ENCODE peak calls at places on chromosomes 12 and 14, in eight cellular contexts. O, D, Y, J, K, B, N and V are unnamed samples.

GRCh38 chr12:10363922-10364838 is 25.7 kb downstream of the KLRK1 start:
- DNase-seq in O (no peak), D (peak; percentile 57), Y (peak; percentile 45), J (peak; percentile 69), K (peak; percentile 41), B (no peak), N (no peak), V (peak; percentile 56)

GRCh38 chr14:73935666-73936065 is 14.2 kb downstream of the FAM161B start:
- DNase-seq in O (no peak), D (no peak), Y (peak; percentile 18), J (no peak), K (no peak), B (no peak), N (peak; percentile 56), V (peak; percentile 69)

GRCh38 chr14:59126714-59127436 is 61.6 kb upstream of the DAAM1 start:
- DNase-seq in O (no peak), D (no peak), Y (peak; percentile 69), J (peak; percentile 67), K (peak; percentile 64), B (peak; percentile 48), N (peak; percentile 56), V (peak; percentile 91)

GRCh38 chr12:113537751-113538087 is 66.0 kb upstream of the LHX5 start:
- DNase-seq in O (no peak), D (no peak), Y (peak; percentile 32), J (no peak), K (no peak), B (no peak), N (no peak), V (no peak)

GRCh38 chr14:106586098-106586704 is 1059.8 kb downstream of the TMEM121 start:
- DNase-seq in O (no peak), D (no peak), Y (no peak), J (no peak), K (no peak), B (no peak), N (no peak), V (peak; percentile 87)

GRCh38 chr12:12715459-12716150 is 1.6 kb upstream of the CDKN1B start:
- DNase-seq in O (no peak), D (no peak), Y (no peak), J (peak; percentile 42), K (no peak), B (no peak), N (no peak), V (peak; percentile 47)

GRCh38 chr14:105299654-105300541 is 903 bp downstream of the BRF1 start:
- DNase-seq in O (peak; percentile 62), D (peak; percentile 48), Y (no peak), J (peak; percentile 26), K (no peak), B (peak; percentile 30), N (peak; percentile 67), V (peak; percentile 48)

GRCh38 chr12:5258498-5258897 is 173.4 kb upstream of the NTF3 start:
- DNase-seq in O (no peak), D (no peak), Y (peak; percentile 1), J (peak; percentile 66), K (peak; percentile 86), B (no peak), N (no peak), V (no peak)

GRCh38 chr14:51638071-51638944 is 13.4 kb upstream of the FRMD6 start:
- DNase-seq in O (no peak), D (no peak), Y (peak; percentile 67), J (peak; percentile 74), K (no peak), B (no peak), N (peak; percentile 70), V (no peak)

GRCh38 chr14:49879683-49880204 is 13.1 kb upstream of the ARF6 start:
- DNase-seq in O (peak; percentile 53), D (no peak), Y (peak; percentile 76), J (peak; percentile 61), K (peak; percentile 54), B (no peak), N (peak; percentile 54), V (peak; percentile 94)

GRCh38 chr12:109264095-109264942 is 44.8 kb downstream of the FOXN4 start:
- DNase-seq in O (peak; percentile 70), D (peak; percentile 68), Y (peak; percentile 62), J (peak; percentile 64), K (peak; percentile 41), B (peak; percentile 75), N (peak; percentile 95), V (peak; percentile 92)

GRCh38 chr14:29215853-29216252 is 449.3 kb downstream of the FOXG1 start:
- DNase-seq in O (no peak), D (no peak), Y (peak; percentile 74), J (peak; percentile 26), K (no peak), B (no peak), N (no peak), V (no peak)

GRCh38 chr12:51829641-51830040 is 18.9 kb downstream of the FIGNL2 start:
- DNase-seq in O (no peak), D (no peak), Y (no peak), J (no peak), K (no peak), B (no peak), N (no peak), V (no peak)

GRCh38 chr12:76595056-76595455 is 35.5 kb upstream of the OSBPL8 start:
- DNase-seq in O (no peak), D (no peak), Y (peak; percentile 74), J (no peak), K (no peak), B (no peak), N (no peak), V (no peak)

GRCh38 chr12:28683371-28683770 is 465.7 kb upstream of the FAR2 start:
- DNase-seq in O (no peak), D (no peak), Y (no peak), J (peak; percentile 12), K (no peak), B (no peak), N (no peak), V (no peak)

GRCh38 chr12:92078167-92079053 is 67.2 kb downstream of the BTG1 start:
- DNase-seq in O (no peak), D (no peak), Y (peak; percentile 100), J (peak; percentile 95), K (peak; percentile 96), B (no peak), N (no peak), V (no peak)

DNA sequence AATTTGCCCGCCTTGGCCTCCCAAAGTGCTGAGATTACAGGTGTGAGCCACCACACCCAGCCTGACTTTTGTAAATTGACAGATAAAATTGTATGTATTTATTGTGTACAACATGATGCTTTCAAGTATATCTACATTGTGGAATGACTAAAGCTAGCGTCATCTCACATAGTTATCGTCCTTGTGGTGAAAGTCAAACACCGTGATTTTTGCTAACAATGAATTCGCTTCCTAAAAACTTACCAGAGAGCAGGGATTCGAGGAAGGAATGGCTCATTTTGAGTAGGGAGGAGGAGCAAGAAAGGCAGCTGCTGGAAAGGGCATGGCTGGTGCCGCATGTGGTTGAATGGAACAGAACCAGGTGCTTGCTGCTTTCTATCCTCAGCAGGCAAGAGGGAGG is 85.4 kb downstream of the LGMN start:
- DNase-seq in O (no peak), D (no peak), Y (no peak), J (no peak), K (peak; percentile 30), B (no peak), N (no peak), V (no peak)
- H3K4me3 ChIP-seq in O (no peak overlapping the region), D (no peak overlapping the region), Y (no peak overlapping the region), J (no peak overlapping the region), K (no peak overlapping the region), B (no peak overlapping the region), N (no peak overlapping the region), V (no peak overlapping the region)

DNA sequence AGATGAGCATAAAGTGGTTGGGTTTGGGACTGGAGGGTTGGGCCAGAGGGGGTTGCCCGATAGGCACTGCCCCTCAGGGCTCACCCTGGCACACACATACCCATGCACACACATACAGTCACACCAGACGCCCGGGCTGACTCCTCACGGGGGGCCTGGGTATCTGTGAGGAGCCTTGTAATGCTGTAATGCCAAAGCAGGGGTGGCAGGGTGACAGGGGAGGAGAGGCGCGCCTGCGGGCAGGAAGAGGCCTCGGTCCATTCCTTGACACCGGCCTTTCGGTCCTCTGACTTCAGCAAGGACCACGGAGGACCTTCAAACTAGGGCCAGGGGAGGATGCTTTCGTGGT is 375 bp downstream of the FAIM2 start:
- DNase-seq in O (no peak), D (no peak), Y (no peak), J (no peak), K (no peak), B (no peak), N (no peak), V (no peak)
- H3K4me3 ChIP-seq in O (no peak overlapping the region), D (peak overlapping the region; percentile 22), Y (peak overlapping the region; percentile 27), J (peak overlapping the region; percentile 34), K (peak overlapping the region; percentile 17), B (peak overlapping the region; percentile 7), N (no peak overlapping the region), V (peak overlapping the region; percentile 68)

GRCh38 chr12:75208851-75209781 is 523 bp downstream of the KCNC2 start:
- DNase-seq in O (no peak), D (no peak), Y (peak; percentile 21), J (peak; percentile 16), K (peak; percentile 18), B (peak; percentile 73), N (peak; percentile 73), V (no peak)
- H3K4me3 ChIP-seq in O (no peak overlapping the region), D (no peak overlapping the region), Y (no peak overlapping the region), J (no peak overlapping the region), K (no peak overlapping the region), B (peak overlapping the region; percentile 74), N (peak overlapping the region; percentile 37), V (no peak overlapping the region)

DNA sequence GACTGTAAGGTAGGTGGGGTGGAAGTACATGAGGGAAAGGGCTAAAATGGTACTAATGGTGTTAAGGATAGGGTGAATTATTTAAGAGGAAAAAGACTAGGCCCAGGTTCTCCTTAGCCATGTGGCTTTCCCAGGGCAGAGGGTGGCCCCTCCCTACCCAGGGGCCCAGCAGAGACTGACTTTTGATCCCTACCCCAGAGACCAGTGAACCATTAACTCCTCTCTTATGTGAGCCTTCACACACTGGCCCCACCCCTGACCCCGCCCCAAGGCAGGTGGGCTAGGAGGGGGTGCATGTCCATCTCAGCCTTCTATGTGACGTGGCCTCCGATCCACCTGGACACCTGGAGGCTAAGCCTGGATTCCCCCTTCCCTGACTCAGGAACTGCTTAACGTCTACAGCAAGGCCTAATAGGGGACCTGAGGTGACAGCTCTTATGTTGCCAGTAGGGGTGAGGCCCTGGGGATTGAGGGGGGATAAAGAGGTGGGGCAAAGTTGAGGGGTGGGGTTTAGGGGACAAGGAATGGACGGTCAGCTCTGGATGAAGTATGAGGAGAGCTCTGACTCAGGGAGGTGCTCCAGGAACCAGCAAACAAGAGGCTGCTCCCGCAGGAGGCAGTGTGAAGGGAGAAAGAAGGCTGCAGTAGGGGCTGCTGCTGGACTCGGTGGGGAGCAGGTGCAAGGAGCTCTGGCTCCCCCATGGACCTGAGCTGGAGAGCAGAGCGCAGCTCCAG is 765 bp downstream of the SLC39A5 start:
- DNase-seq in O (peak; percentile 90), D (no peak), Y (no peak), J (no peak), K (no peak), B (no peak), N (peak; percentile 74), V (peak; percentile 41)
- H3K4me3 ChIP-seq in O (peak overlapping the region; percentile 26), D (no peak overlapping the region), Y (no peak overlapping the region), J (no peak overlapping the region), K (no peak overlapping the region), B (no peak overlapping the region), N (no peak overlapping the region), V (no peak overlapping the region)